ENCODE peak calls at places on chromosome 22, in nine cellular contexts. B is posterior vena cava; T is AG10803; Y is foreskin fibroblast; C is activated naive CD4-positive, alpha-beta T cell treated with anti-CD3 and anti-CD28 coated beads for 36 hours; F is WTC11; L is amniotic stem cell; X is upper lobe of right lung; R is activated CD4-positive, alpha-beta T cell treated with anti-CD3 and anti-CD28 coated beads for 36 hours. N is an unnamed sample.

GRCh38 chr22:22463855-22464540 is 44.5 kb downstream of the ZNF280B start:
- DNase-seq in B (no peak), T (peak), Y (peak), C (peak), F (peak), L (peak), X (no peak), R (peak), N (no peak)

GRCh38 chr22:48306785-48307570 is 1520.7 kb downstream of the BRD1 start:
- DNase-seq in B (no peak), T (no peak), Y (no peak), C (no peak), F (no peak), L (no peak), X (no peak), R (no peak), N (no peak)

GRCh38 chr22:41968601-41969000 is 642 bp upstream of the SEPTIN3 start:
- DNase-seq in B (no peak), T (no peak), Y (no peak), C (no peak), F (no peak), L (no peak), X (no peak), R (no peak), N (no peak)

GRCh38 chr22:31942091-31942490 is 2.2 kb upstream of the YWHAH start:
- DNase-seq in B (peak), T (no peak), Y (no peak), C (no peak), F (no peak), L (no peak), X (peak), R (no peak), N (peak)

GRCh38 chr22:48874956-48875355 is 952.7 kb downstream of the BRD1 start:
- DNase-seq in B (no peak), T (no peak), Y (no peak), C (no peak), F (no peak), L (no peak), X (peak), R (no peak), N (peak)

GRCh38 chr22:49863936-49864335 is 10.3 kb downstream of the ZBED4 start:
- DNase-seq in B (peak), T (no peak), Y (no peak), C (peak), F (no peak), L (no peak), X (no peak), R (no peak), N (no peak)

GRCh38 chr22:46406349-46406748 is 70.8 kb downstream of the TRMU start:
- DNase-seq in B (no peak), T (no peak), Y (no peak), C (no peak), F (no peak), L (no peak), X (no peak), R (no peak), N (no peak)

GRCh38 chr22:17796695-17797094 is 22.4 kb upstream of the BID start:
- DNase-seq in B (no peak), T (no peak), Y (no peak), C (no peak), F (no peak), L (no peak), X (no peak), R (no peak), N (no peak)

GRCh38 chr22:26484360-26484706 is 656 bp downstream of the SRRD start:
- DNase-seq in B (no peak), T (no peak), Y (no peak), C (no peak), F (no peak), L (no peak), X (no peak), R (peak), N (no peak)

GRCh38 chr22:44445307-44445680 is 52.7 kb downstream of the RTL6 start:
- DNase-seq in B (peak), T (no peak), Y (no peak), C (no peak), F (no peak), L (no peak), X (peak), R (no peak), N (peak)

GRCh38 chr22:40653361-40653760 is 16.8 kb upstream of the MRTFA start:
- DNase-seq in B (peak), T (no peak), Y (no peak), C (no peak), F (no peak), L (no peak), X (no peak), R (no peak), N (no peak)

GRCh38 chr22:50583294-50583865 is 731 bp upstream of the CHKB start:
- DNase-seq in B (no peak), T (no peak), Y (no peak), C (no peak), F (no peak), L (no peak), X (peak), R (no peak), N (peak)

GRCh38 chr22:47164514-47165337 is 402.3 kb downstream of the TBC1D22A start:
- DNase-seq in B (peak), T (no peak), Y (no peak), C (no peak), F (no peak), L (no peak), X (peak), R (peak), N (peak)

GRCh38 chr22:22748297-22748743 is 103.9 kb downstream of the GGTLC2 start:
- DNase-seq in B (no peak), T (peak), Y (peak), C (peak), F (peak), L (peak), X (no peak), R (peak), N (no peak)

GRCh38 chr22:49347376-49347775 is 480.3 kb downstream of the BRD1 start:
- DNase-seq in B (peak), T (no peak), Y (no peak), C (no peak), F (peak), L (no peak), X (peak), R (no peak), N (peak)

GRCh38 chr22:46219650-46220049 is 30.4 kb downstream of the CDPF1 start:
- DNase-seq in B (no peak), T (no peak), Y (no peak), C (peak), F (no peak), L (no peak), X (no peak), R (peak), N (no peak)

GRCh38 chr22:44396727-44397722 is 84.3 kb upstream of the SHISAL1 start:
- DNase-seq in B (peak), T (no peak), Y (no peak), C (no peak), F (no peak), L (no peak), X (peak), R (no peak), N (peak)

GRCh38 chr22:23784215-23784732 is 2.5 kb upstream of the SMARCB1 start:
- DNase-seq in B (peak), T (peak), Y (no peak), C (no peak), F (no peak), L (no peak), X (no peak), R (no peak), N (no peak)

GRCh38 chr22:49657275-49657973 is 170.2 kb downstream of the BRD1 start:
- DNase-seq in B (peak), T (no peak), Y (no peak), C (peak), F (no peak), L (no peak), X (peak), R (peak), N (peak)

GRCh38 chr22:19621372-19622060 is 92.8 kb upstream of the SEPTIN5 start:
- DNase-seq in B (peak), T (no peak), Y (no peak), C (no peak), F (no peak), L (no peak), X (no peak), R (no peak), N (no peak)

GRCh38 chr22:50318698-50319411 is 8.0 kb downstream of the DENND6B start:
- DNase-seq in B (peak), T (no peak), Y (no peak), C (no peak), F (no peak), L (no peak), X (peak), R (no peak), N (no peak)

GRCh38 chr22:19800761-19801244 is 40.2 kb downstream of the TBX1 start:
- DNase-seq in B (no peak), T (peak), Y (no peak), C (no peak), F (peak), L (no peak), X (no peak), R (no peak), N (no peak)

GRCh38 chr22:37165066-37165465 is 15.3 kb upstream of the IL2RB start:
- DNase-seq in B (no peak), T (no peak), Y (no peak), C (no peak), F (no peak), L (no peak), X (peak), R (no peak), N (peak)

GRCh38 chr22:45481661-45482060 is 21.0 kb upstream of the FBLN1 start:
- DNase-seq in B (peak), T (no peak), Y (no peak), C (no peak), F (no peak), L (no peak), X (peak), R (no peak), N (peak)

GRCh38 chr22:17965538-17966402 is 58.6 kb downstream of the MICAL3 start:
- DNase-seq in B (no peak), T (no peak), Y (no peak), C (no peak), F (no peak), L (no peak), X (no peak), R (no peak), N (peak)

GRCh38 chr22:35064664-35065063 is 1.3 kb upstream of the ISX start:
- DNase-seq in B (no peak), T (no peak), Y (no peak), C (no peak), F (no peak), L (no peak), X (no peak), R (peak), N (no peak)